ENCODE peak calls at places on chromosomes 6 and 20, in five cellular contexts. B, C, X, K and J are unnamed samples.

GRCh38 chr6:170099387-170099786 is 191.5 kb downstream of the DLL1 start:
- DNase-seq in B (no peak), C (no peak), X (no peak), K (no peak), J (no peak)

GRCh38 chr20:11091496-11091895 is 417.7 kb upstream of the JAG1 start:
- DNase-seq in B (no peak), C (no peak), X (no peak), K (no peak), J (no peak)

GRCh38 chr6:70280462-70280861 is 22.4 kb downstream of the COL9A1 start:
- DNase-seq in B (peak; percentile 19), C (no peak), X (no peak), K (no peak), J (no peak)

GRCh38 chr6:154994881-154995240 is 254 bp upstream of the TIAM2 start:
- DNase-seq in B (no peak), C (no peak), X (no peak), K (no peak), J (no peak)

GRCh38 chr20:5357942-5358341 is 41.2 kb upstream of the PROKR2 start:
- DNase-seq in B (no peak), C (no peak), X (no peak), K (no peak), J (no peak)

GRCh38 chr6:40986364-40986763 is 52.7 kb downstream of the UNC5CL start:
- DNase-seq in B (no peak), C (no peak), X (no peak), K (no peak), J (no peak)

GRCh38 chr6:52233975-52234823 is 10.1 kb downstream of the IL17F start:
- DNase-seq in B (peak; percentile 81), C (peak; percentile 45), X (peak; percentile 33), K (peak; percentile 68), J (peak; percentile 15)

GRCh38 chr6:16540804-16541752 is 220.2 kb downstream of the ATXN1 start:
- DNase-seq in B (peak; percentile 4), C (no peak), X (no peak), K (no peak), J (no peak)

GRCh38 chr6:16254535-16254934 is 16.1 kb downstream of the GMPR start:
- DNase-seq in B (no peak), C (no peak), X (no peak), K (no peak), J (no peak)

GRCh38 chr6:12150812-12151432 is 138.8 kb downstream of the HIVEP1 start:
- DNase-seq in B (peak; percentile 75), C (peak; percentile 25), X (peak; percentile 25), K (peak; percentile 38), J (no peak)

GRCh38 chr20:12395404-12396159 is 477.9 kb downstream of the BTBD3 start:
- DNase-seq in B (no peak), C (no peak), X (no peak), K (no peak), J (no peak)

GRCh38 chr20:60632420-60633262 is 619.4 kb upstream of the CDH4 start:
- DNase-seq in B (no peak), C (no peak), X (no peak), K (no peak), J (no peak)

GRCh38 chr6:134621858-134622257 is 303.9 kb upstream of the SGK1 start:
- DNase-seq in B (no peak), C (no peak), X (no peak), K (no peak), J (no peak)

GRCh38 chr6:12420626-12421025 is 130.5 kb downstream of the EDN1 start:
- DNase-seq in B (no peak), C (no peak), X (no peak), K (no peak), J (no peak)

GRCh38 chr6:126764696-126765095 is 353.8 kb upstream of the RSPO3 start:
- DNase-seq in B (no peak), C (no peak), X (no peak), K (no peak), J (no peak)

GRCh38 chr20:63754008-63754407 is 14.4 kb downstream of the SLC2A4RG start:
- DNase-seq in B (peak; percentile 33), C (no peak), X (no peak), K (no peak), J (no peak)

GRCh38 chr6:99146716-99147115 is 199.0 kb upstream of the FBXL4 start:
- DNase-seq in B (no peak), C (no peak), X (no peak), K (no peak), J (no peak)

GRCh38 chr6:41723178-41723935 is 12.1 kb downstream of the TFEB start:
- DNase-seq in B (peak; percentile 65), C (peak; percentile 56), X (peak; percentile 83), K (peak; percentile 77), J (no peak)

GRCh38 chr6:3977875-3978711 is 100.8 kb downstream of the FAM217A start:
- DNase-seq in B (peak; percentile 78), C (peak; percentile 53), X (peak; percentile 34), K (peak; percentile 51), J (peak; percentile 50)

GRCh38 chr6:165231177-165231576 is 78.2 kb downstream of the C6orf118 start:
- DNase-seq in B (no peak), C (no peak), X (no peak), K (no peak), J (no peak)

GRCh38 chr20:5191829-5192569 is 65.2 kb downstream of the CDS2 start:
- DNase-seq in B (peak; percentile 77), C (peak; percentile 59), X (peak; percentile 89), K (peak; percentile 90), J (peak; percentile 57)

GRCh38 chr6:143535189-143535614 is 23.7 kb upstream of the FUCA2 start:
- DNase-seq in B (no peak), C (no peak), X (no peak), K (peak; percentile 67), J (no peak)

GRCh38 chr20:5636841-5637240 is 113.4 kb upstream of the SHLD1 start:
- DNase-seq in B (no peak), C (no peak), X (no peak), K (no peak), J (no peak)

GRCh38 chr6:29641430-29642213 is 8.6 kb upstream of the GABBR1 start:
- DNase-seq in B (no peak), C (peak; percentile 56), X (no peak), K (no peak), J (no peak)

GRCh38 chr6:158635427-158636073 is 9.0 kb downstream of the DYNLT1 start:
- DNase-seq in B (no peak), C (no peak), X (no peak), K (no peak), J (no peak)

GRCh38 chr20:36467076-36467999 is 74.0 kb upstream of the MYL9 start:
- DNase-seq in B (no peak), C (no peak), X (no peak), K (no peak), J (no peak)

GRCh38 chr20:36462440-36463211 is 78.7 kb upstream of the MYL9 start:
- DNase-seq in B (peak; percentile 54), C (no peak), X (no peak), K (no peak), J (no peak)

GRCh38 chr20:36463212-36464061 is 77.9 kb upstream of the MYL9 start:
- DNase-seq in B (no peak), C (no peak), X (no peak), K (no peak), J (no peak)

GRCh38 chr20:36466089-36466488 is 75.2 kb upstream of the MYL9 start:
- DNase-seq in B (no peak), C (no peak), X (no peak), K (no peak), J (no peak)

GRCh38 chr20:36465109-36466080 is 75.9 kb upstream of the MYL9 start:
- DNase-seq in B (peak; percentile 59), C (peak; percentile 86), X (peak; percentile 91), K (peak; percentile 66), J (peak; percentile 63)
- H3K4me1 ChIP-seq in B (peaks cover 44% of the 10 kb centered on the region), C (peaks cover 49% of the 10 kb centered on the region), X (peaks cover 81% of the 10 kb centered on the region), K (peaks cover 85% of the 10 kb centered on the region), J (peaks cover 57% of the 10 kb centered on the region)

GRCh38 chr6:44496705-44497369 is 109.3 kb downstream of the CDC5L start:
- DNase-seq in B (no peak), C (no peak), X (no peak), K (no peak), J (no peak)
- TF ChIP-seq REST in B (no peak), C (no peak), X (no peak), K (no peak), J (no peak)

DNA sequence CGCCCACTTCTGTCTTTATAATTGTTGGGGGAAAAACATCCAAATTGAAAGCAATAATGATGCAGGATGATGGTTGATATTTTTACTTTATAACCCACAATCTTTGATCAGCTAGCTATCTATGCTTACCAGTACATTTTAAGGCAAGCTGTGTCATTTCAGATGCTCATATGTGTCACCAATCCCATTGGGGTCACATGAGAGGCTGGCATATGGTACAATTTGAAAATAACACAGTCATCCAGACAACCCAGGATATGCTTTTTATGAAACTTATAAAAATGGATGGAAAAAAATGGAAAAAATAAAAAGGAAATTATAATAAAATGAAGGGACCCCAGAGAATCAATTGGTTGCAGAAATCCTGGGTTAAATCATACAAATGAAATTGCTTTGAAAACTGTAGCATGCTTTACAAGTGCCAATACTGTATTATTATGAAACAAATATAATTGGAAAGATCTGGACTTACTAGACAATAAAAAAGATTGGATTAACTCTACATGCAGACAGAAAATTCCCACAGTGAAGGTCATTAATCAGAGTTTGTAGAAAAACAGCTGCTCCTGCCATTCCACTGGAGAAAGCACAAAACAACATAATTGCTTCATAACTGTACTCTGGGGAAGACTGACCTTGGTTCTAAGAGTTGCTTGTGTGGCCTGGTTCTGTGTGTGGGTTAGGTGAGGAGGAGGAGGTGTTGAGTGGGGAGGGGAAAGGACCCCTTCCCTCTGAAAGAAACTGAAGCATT is 13.3 kb upstream of the PRIM2 start:
- DNase-seq in B (no peak), C (no peak), X (no peak), K (no peak), J (no peak)
- H3K4me1 ChIP-seq in B (no peaks in the 10 kb centered on the region), C (no peaks in the 10 kb centered on the region), X (no peaks in the 10 kb centered on the region), K (peaks cover 6% of the 10 kb centered on the region), J (no peaks in the 10 kb centered on the region)

DNA sequence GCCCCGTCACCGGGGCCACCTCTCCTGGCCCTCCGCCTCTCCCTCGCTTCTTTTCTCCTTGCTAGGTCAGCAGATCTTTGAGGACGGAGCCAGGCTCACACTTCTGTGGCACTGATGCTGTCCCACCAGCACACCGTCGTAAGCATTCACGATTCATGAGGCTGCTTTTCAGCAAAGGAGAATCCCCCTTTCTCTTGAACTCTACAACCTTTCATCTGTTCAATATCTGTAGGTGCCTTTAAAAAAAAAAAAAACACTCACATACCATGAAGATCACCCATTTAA is 31.3 kb downstream of the ANKRD60 start:
- DNase-seq in B (no peak), C (no peak), X (no peak), K (no peak), J (no peak)
- TF ChIP-seq REST in B (no peak), C (no peak), X (no peak), K (no peak), J (no peak)

GRCh38 chr20:37457928-37458327 is 63.1 kb upstream of the NNAT start:
- DNase-seq in B (no peak), C (no peak), X (no peak), K (no peak), J (no peak)
- H3K4me1 ChIP-seq in B (no peaks in the 10 kb centered on the region), C (no peaks in the 10 kb centered on the region), X (no peaks in the 10 kb centered on the region), K (peaks cover 9% of the 10 kb centered on the region), J (no peaks in the 10 kb centered on the region)